ENCODE peak calls at places on chromosomes 1 and 21, in four cellular contexts. One of them, this sample, is unnamed.

GRCh38 chr1:119133987-119134386 is 6.5 kb downstream of the WARS2 start:
- DNase-seq in germinal center: no peak
- DNase-seq in EL: peak
- DNase-seq in choroid plexus epithelial cell: peak
- DNase-seq in this sample: no peak

GRCh38 chr1:173210273-173210672 is 3.1 kb upstream of the TNFSF4 start:
- DNase-seq in EL: no peak
- DNase-seq in choroid plexus epithelial cell: no peak
- DNase-seq in germinal center: no peak
- DNase-seq in this sample: no peak

GRCh38 chr1:38028105-38028591 is 15.6 kb downstream of the UTP11 start:
- DNase-seq in choroid plexus epithelial cell: no peak
- DNase-seq in EL: peak
- DNase-seq in germinal center: no peak
- DNase-seq in this sample: peak

GRCh38 chr21:26169611-26170470 is 729 bp downstream of the APP start:
- DNase-seq in choroid plexus epithelial cell: peak
- DNase-seq in germinal center: peak
- DNase-seq in EL: peak
- DNase-seq in this sample: peak

GRCh38 chr1:221762121-221762520 is 20.2 kb upstream of the DUSP10 start:
- DNase-seq in germinal center: no peak
- DNase-seq in EL: no peak
- DNase-seq in choroid plexus epithelial cell: no peak
- DNase-seq in this sample: no peak

GRCh38 chr1:189620471-189620870 is 857.2 kb downstream of the BRINP3 start:
- DNase-seq in germinal center: no peak
- DNase-seq in choroid plexus epithelial cell: no peak
- DNase-seq in EL: no peak
- DNase-seq in this sample: no peak

GRCh38 chr1:66947267-66947666 is 22.5 kb downstream of the MIER1 start:
- DNase-seq in EL: no peak
- DNase-seq in germinal center: no peak
- DNase-seq in choroid plexus epithelial cell: peak
- DNase-seq in this sample: no peak

GRCh38 chr1:59077739-59078503 is 219.0 kb upstream of the FGGY start:
- DNase-seq in EL: no peak
- DNase-seq in choroid plexus epithelial cell: no peak
- DNase-seq in germinal center: no peak
- DNase-seq in this sample: no peak

GRCh38 chr1:42806593-42806992 is 10.3 kb upstream of the ERMAP start:
- DNase-seq in germinal center: no peak
- DNase-seq in choroid plexus epithelial cell: no peak
- DNase-seq in EL: peak
- DNase-seq in this sample: no peak

GRCh38 chr1:45928486-45929205 is 125.2 kb downstream of the MAST2 start:
- DNase-seq in germinal center: no peak
- DNase-seq in EL: peak
- DNase-seq in choroid plexus epithelial cell: peak
- DNase-seq in this sample: no peak

GRCh38 chr1:223288826-223289225 is 75.2 kb downstream of the SUSD4 start:
- DNase-seq in EL: no peak
- DNase-seq in germinal center: no peak
- DNase-seq in choroid plexus epithelial cell: no peak
- DNase-seq in this sample: no peak

GRCh38 chr21:33229776-33230517 is at the start of gene IFNAR2:
- DNase-seq in germinal center: peak
- DNase-seq in choroid plexus epithelial cell: peak
- DNase-seq in EL: peak
- DNase-seq in this sample: peak

GRCh38 chr1:150528997-150529396 is 13.4 kb downstream of the FALEC start:
- DNase-seq in germinal center: no peak
- DNase-seq in EL: peak
- DNase-seq in choroid plexus epithelial cell: peak
- DNase-seq in this sample: no peak

GRCh38 chr1:202237052-202237451 is 43.5 kb downstream of the LGR6 start:
- DNase-seq in choroid plexus epithelial cell: peak
- DNase-seq in EL: peak
- DNase-seq in germinal center: peak
- DNase-seq in this sample: peak

GRCh38 chr1:154469844-154470417 is 32.1 kb upstream of the TDRD10 start:
- DNase-seq in EL: no peak
- DNase-seq in germinal center: no peak
- DNase-seq in choroid plexus epithelial cell: no peak
- DNase-seq in this sample: no peak

GRCh38 chr1:229972600-229973296 is 94.3 kb upstream of the GALNT2 start:
- DNase-seq in choroid plexus epithelial cell: peak
- DNase-seq in EL: no peak
- DNase-seq in germinal center: no peak
- DNase-seq in this sample: peak

GRCh38 chr1:1307908-1308755 is at the start of the genes ACAP3 and PUSL1:
- DNase-seq in choroid plexus epithelial cell: peak
- DNase-seq in EL: peak
- DNase-seq in germinal center: peak
- DNase-seq in this sample: peak

GRCh38 chr1:234315588-234315987 is 57.7 kb upstream of the COA6 start:
- DNase-seq in germinal center: no peak
- DNase-seq in EL: no peak
- DNase-seq in choroid plexus epithelial cell: no peak
- DNase-seq in this sample: no peak

GRCh38 chr1:183887826-183888819 is 83.2 kb downstream of the RGL1 start:
- DNase-seq in choroid plexus epithelial cell: peak
- DNase-seq in EL: no peak
- DNase-seq in germinal center: no peak
- DNase-seq in this sample: no peak

GRCh38 chr1:150152772-150153461 is 3.2 kb downstream of the PLEKHO1 start:
- DNase-seq in EL: peak
- DNase-seq in germinal center: no peak
- DNase-seq in choroid plexus epithelial cell: peak
- DNase-seq in this sample: no peak

GRCh38 chr1:58883037-58883887 is 99.4 kb upstream of the JUN start:
- DNase-seq in choroid plexus epithelial cell: peak
- DNase-seq in germinal center: no peak
- DNase-seq in EL: peak
- DNase-seq in this sample: no peak

GRCh38 chr21:37365657-37366487 is 701 bp upstream of the DYRK1A start:
- DNase-seq in choroid plexus epithelial cell: peak
- DNase-seq in EL: peak
- DNase-seq in germinal center: peak
- DNase-seq in this sample: peak

GRCh38 chr1:22747021-22747734 is 36.5 kb downstream of the EPHB2 start:
- DNase-seq in EL: peak
- DNase-seq in choroid plexus epithelial cell: peak
- DNase-seq in germinal center: no peak
- DNase-seq in this sample: no peak

GRCh38 chr1:225911207-225912130 is 12.6 kb downstream of the PYCR2 start:
- DNase-seq in EL: peak
- DNase-seq in germinal center: peak
- DNase-seq in choroid plexus epithelial cell: peak
- DNase-seq in this sample: peak

GRCh38 chr1:118396824-118397530 is 211.9 kb upstream of the SPAG17 start:
- DNase-seq in germinal center: no peak
- DNase-seq in EL: no peak
- DNase-seq in choroid plexus epithelial cell: no peak
- DNase-seq in this sample: no peak

GRCh38 chr1:9400425-9401079 is 107.9 kb downstream of the SPSB1 start:
- DNase-seq in germinal center: no peak
- DNase-seq in EL: peak
- DNase-seq in choroid plexus epithelial cell: peak
- DNase-seq in this sample: peak

This sample was measured in GM20000.